ENCODE peak calls at places on chromosomes 6 and 20, in eight cellular contexts. F is fibroblast of lung; V is HT1080; U is naive B cell; Q is neural crest cell; H is activated naive CD4-positive, alpha-beta T cell; Z is effector CD8-positive, alpha-beta T cell; R is HFFc6. E is an unnamed sample.

GRCh38 chr6:154842828-154843227 is 109.6 kb downstream of the SCAF8 start:
- DNase-seq in U (no peak), R (no peak), Z (no peak), V (no peak), Q (no peak), H (no peak), F (no peak), E (no peak)

GRCh38 chr6:26233608-26234420 is 131.2 kb upstream of the BTN3A2 start:
- DNase-seq in R (peak), H (no peak), V (no peak), U (peak), Z (peak), Q (no peak), F (peak), E (no peak)

GRCh38 chr6:156189195-156189594 is 588.0 kb upstream of the ARID1B start:
- DNase-seq in U (no peak), V (no peak), Z (no peak), F (no peak), Q (no peak), R (no peak), H (no peak), E (peak)

GRCh38 chr6:159042003-159042823 is 2.6 kb downstream of the TAGAP start:
- DNase-seq in Q (peak), V (peak), H (no peak), F (peak), Z (peak), U (peak), R (peak), E (peak)

GRCh38 chr20:14700641-14700965 is 363.2 kb upstream of the FLRT3 start:
- DNase-seq in Q (no peak), R (no peak), H (no peak), V (peak), U (no peak), F (peak), Z (no peak), E (no peak)

GRCh38 chr6:41936073-41936837 is 5.4 kb downstream of the CCND3 start:
- DNase-seq in V (peak), U (peak), H (no peak), R (peak), Z (peak), F (peak), Q (peak), E (peak)

GRCh38 chr20:6636209-6637159 is 131.0 kb upstream of the BMP2 start:
- DNase-seq in Z (no peak), H (no peak), U (no peak), R (no peak), F (peak), V (peak), Q (no peak), E (no peak)

GRCh38 chr6:31784270-31784925 is 7.3 kb upstream of the VWA7 start:
- DNase-seq in R (no peak), Q (no peak), U (no peak), F (no peak), H (no peak), Z (no peak), V (no peak), E (no peak)

GRCh38 chr20:49812463-49813304 is at the start of gene SLC9A8:
- DNase-seq in F (peak), Z (peak), U (peak), Q (peak), R (peak), H (peak), V (peak), E (peak)

GRCh38 chr20:63894358-63895201 is at the start of gene DNAJC5:
- DNase-seq in H (peak), Z (peak), Q (peak), V (peak), R (peak), F (peak), U (peak), E (peak)

GRCh38 chr20:63206878-63207277 is 9.1 kb downstream of the YTHDF1 start:
- DNase-seq in H (no peak), U (no peak), Q (no peak), V (peak), Z (no peak), F (no peak), R (peak), E (no peak)

GRCh38 chr6:145116591-145117178 is 618.6 kb downstream of the EPM2A start:
- DNase-seq in Z (no peak), R (no peak), V (no peak), F (no peak), Q (no peak), U (no peak), H (no peak), E (no peak)

GRCh38 chr6:81003156-81003555 is 749.3 kb downstream of the TENT5A start:
- DNase-seq in Z (no peak), Q (no peak), U (no peak), R (peak), F (no peak), H (no peak), V (peak), E (no peak)

GRCh38 chr20:37524859-37525708 is 2.6 kb downstream of the BLCAP start:
- DNase-seq in R (peak), H (no peak), V (peak), U (no peak), F (no peak), Z (no peak), Q (no peak), E (no peak)

GRCh38 chr6:114108119-114109002 is 137.4 kb upstream of the HDAC2 start:
- DNase-seq in H (no peak), U (no peak), F (peak), R (peak), Z (no peak), V (peak), Q (peak), E (peak)

GRCh38 chr6:14452567-14453527 is 335.3 kb downstream of the CD83 start:
- DNase-seq in U (peak), R (no peak), Z (no peak), H (no peak), F (no peak), V (no peak), Q (no peak), E (no peak)

E was measured in NCI-H345.